ENCODE peak calls at places on chromosomes 2 and 18, in five cellular contexts. N is mammary epithelial cell, W is IMR-90, S is HCT116, I is cardiac muscle cell. C is an unnamed sample.
A peak's percentile ranks its signal among the peaks of the same experiment; 100 is the strongest.

GRCh38 chr2:126264625-126265024 is 391.3 kb upstream of the GYPC start:
- DNase-seq in N (no peak), W (no peak), S (no peak), I (no peak), C (no peak)

GRCh38 chr2:109171444-109172334 is 42.7 kb downstream of the SH3RF3 start:
- DNase-seq in N (no peak), W (peak; percentile 99), S (no peak), I (peak; percentile 38), C (peak; percentile 92)

GRCh38 chr2:60148717-60149116 is 404.7 kb downstream of the BCL11A start:
- DNase-seq in N (no peak), W (no peak), S (no peak), I (no peak), C (no peak)

GRCh38 chr2:236014408-236015131 is 153.6 kb downstream of the GBX2 start:
- DNase-seq in N (no peak), W (no peak), S (no peak), I (no peak), C (no peak)

GRCh38 chr18:1663879-1664705 is 759.4 kb downstream of the ADCYAP1 start:
- DNase-seq in N (peak; percentile 20), W (no peak), S (peak; percentile 32), I (peak; percentile 74), C (peak; percentile 43)

GRCh38 chr2:221705478-221705877 is 133.4 kb upstream of the EPHA4 start:
- DNase-seq in N (no peak), W (no peak), S (no peak), I (no peak), C (no peak)

GRCh38 chr18:56756971-56757370 is 105.8 kb downstream of the WDR7 start:
- DNase-seq in N (no peak), W (no peak), S (no peak), I (peak; percentile 2), C (no peak)

GRCh38 chr2:151766421-151767153 is 32.3 kb upstream of the NEB start:
- DNase-seq in N (no peak), W (peak; percentile 19), S (no peak), I (no peak), C (peak; percentile 11)

GRCh38 chr18:8754995-8755955 is 49.9 kb downstream of the MTCL1 start:
- DNase-seq in N (peak; percentile 65), W (peak; percentile 89), S (no peak), I (no peak), C (peak; percentile 23)

GRCh38 chr18:62784966-62785413 is 69.6 kb downstream of the PHLPP1 start:
- DNase-seq in N (no peak), W (peak; percentile 84), S (no peak), I (no peak), C (peak; percentile 72)

GRCh38 chr2:75627902-75628504 is 18.6 kb upstream of the MRPL19 start:
- DNase-seq in N (peak; percentile 59), W (peak; percentile 80), S (peak; percentile 57), I (peak; percentile 87), C (peak; percentile 86)

GRCh38 chr2:153872311-153873061 is 764 bp downstream of the GALNT13 start:
- DNase-seq in N (no peak), W (no peak), S (no peak), I (peak; percentile 15), C (no peak)

GRCh38 chr2:192151848-192152247 is 42.9 kb downstream of the TMEFF2 start:
- DNase-seq in N (peak; percentile 22), W (peak; percentile 74), S (no peak), I (no peak), C (peak; percentile 21)

GRCh38 chr18:12011962-12012549 is 30.7 kb downstream of the IMPA2 start:
- DNase-seq in N (no peak), W (peak; percentile 58), S (no peak), I (no peak), C (peak; percentile 19)

GRCh38 chr18:12750076-12750707 is 47.4 kb downstream of the PSMG2 start:
- DNase-seq in N (peak; percentile 26), W (no peak), S (no peak), I (no peak), C (peak; percentile 5)

GRCh38 chr2:102460467-102460866 is 12.6 kb upstream of the SLC9A4 start:
- DNase-seq in N (no peak), W (no peak), S (no peak), I (no peak), C (no peak)

GRCh38 chr2:207474871-207475485 is 54.8 kb upstream of the CREB1 start:
- DNase-seq in N (peak; percentile 46), W (peak; percentile 68), S (peak; percentile 39), I (peak; percentile 76), C (peak; percentile 81)

GRCh38 chr2:207239222-207239674 is 73.5 kb upstream of the KLF7 start:
- DNase-seq in N (peak; percentile 100), W (peak; percentile 100), S (no peak), I (no peak), C (peak; percentile 100)

GRCh38 chr2:98467652-98468051 is 23.0 kb downstream of the INPP4A start:
- DNase-seq in N (no peak), W (no peak), S (no peak), I (no peak), C (no peak)

GRCh38 chr2:46050027-46050426 is 247.2 kb upstream of the EPAS1 start:
- DNase-seq in N (no peak), W (no peak), S (no peak), I (no peak), C (no peak)

GRCh38 chr2:218658671-218659257 is 659 bp downstream of the ZNF142 start:
- DNase-seq in N (peak; percentile 66), W (peak; percentile 38), S (peak; percentile 66), I (peak; percentile 37), C (peak; percentile 49)
- TF ChIP-seq CTCF in N (peak; percentile 45), W (peak; percentile 46), S (peak; percentile 62), I (peak; percentile 48), C (peak; percentile 60)

GRCh38 chr2:172428841-172429173 is 1.4 kb downstream of the ITGA6 start:
- DNase-seq in N (no peak), W (no peak), S (no peak), I (peak; percentile 40), C (no peak)

GRCh38 chr2:172426635-172427255 is 641 bp upstream of the ITGA6 start:
- DNase-seq in N (no peak), W (no peak), S (no peak), I (no peak), C (no peak)

GRCh38 chr2:172427990-172428840 is 829 bp downstream of the ITGA6 start:
- DNase-seq in N (peak; percentile 66), W (no peak), S (no peak), I (peak; percentile 59), C (no peak)

GRCh38 chr2:172429351-172429968 is 2.1 kb downstream of the ITGA6 start:
- DNase-seq in N (peak; percentile 58), W (peak; percentile 31), S (no peak), I (no peak), C (no peak)

GRCh38 chr2:172427256-172427989 is at the start of gene ITGA6:
- DNase-seq in N (peak; percentile 91), W (peak; percentile 52), S (peak; percentile 83), I (peak; percentile 86), C (peak; percentile 33)
- TF ChIP-seq CTCF in N (no peak), W (peak; percentile 3), S (peak; percentile 13), I (peak; percentile 2), C (no peak)

GRCh38 chr18:7629416-7629815 is 62.3 kb downstream of the PTPRM start:
- DNase-seq in N (no peak), W (no peak), S (no peak), I (no peak), C (no peak)

GRCh38 chr18:7623681-7624080 is 56.6 kb downstream of the PTPRM start:
- DNase-seq in N (no peak), W (no peak), S (no peak), I (no peak), C (no peak)

GRCh38 chr18:7626175-7626921 is 59.2 kb downstream of the PTPRM start:
- DNase-seq in N (no peak), W (no peak), S (no peak), I (no peak), C (no peak)

GRCh38 chr18:7624697-7625096 is 57.6 kb downstream of the PTPRM start:
- DNase-seq in N (no peak), W (no peak), S (no peak), I (no peak), C (no peak)

GRCh38 chr18:7626922-7627440 is 59.9 kb downstream of the PTPRM start:
- DNase-seq in N (peak; percentile 65), W (peak; percentile 80), S (no peak), I (no peak), C (peak; percentile 62)
- TF ChIP-seq CTCF in N (no peak), W (peak; percentile 49), S (no peak), I (peak; percentile 24), C (peak; percentile 19)

GRCh38 chr2:231611273-231612198 is 18.9 kb downstream of the TEX44 start:
- DNase-seq in N (peak; percentile 96), W (peak; percentile 84), S (peak; percentile 84), I (peak; percentile 53), C (peak; percentile 49)
- TF ChIP-seq CTCF in N (no peak), W (peak; percentile 35), S (peak; percentile 46), I (peak; percentile 26), C (peak; percentile 41)

GRCh38 chr2:54763636-54764291 is 40.3 kb downstream of the EML6 start:
- DNase-seq in N (no peak), W (no peak), S (no peak), I (no peak), C (no peak)
- TF ChIP-seq CTCF in N (peak; percentile 38), W (peak; percentile 26), S (peak; percentile 63), I (peak; percentile 33), C (peak; percentile 32)

DNA sequence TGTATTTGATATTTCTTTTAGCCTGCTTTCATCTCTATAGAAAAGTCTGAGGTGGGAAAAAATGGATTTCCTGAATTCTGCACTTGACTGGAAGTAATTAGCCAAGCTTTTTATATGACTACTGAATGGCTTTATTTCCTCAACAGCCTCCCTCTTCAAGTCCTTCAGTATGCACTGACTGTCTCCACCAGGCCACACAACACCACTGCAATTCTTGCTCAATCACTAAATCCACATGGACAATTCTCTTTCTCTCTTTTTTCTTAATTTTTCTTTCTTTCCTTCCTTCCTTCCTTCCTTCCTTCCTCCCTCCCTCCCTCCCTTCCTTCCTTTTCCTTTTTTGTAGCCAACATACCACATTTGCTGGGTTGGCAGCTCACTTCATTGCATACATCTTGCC is 104.4 kb downstream of the SS18 start:
- DNase-seq in N (no peak), W (no peak), S (no peak), I (no peak), C (no peak)
- TF ChIP-seq CTCF in N (no peak), W (no peak), S (no peak), I (no peak), C (no peak)

GRCh38 chr2:134217924-134218323 is 35.9 kb upstream of the MGAT5 start:
- DNase-seq in N (peak; percentile 32), W (peak; percentile 34), S (no peak), I (no peak), C (no peak)

GRCh38 chr2:134220525-134220924 is 33.3 kb upstream of the MGAT5 start:
- DNase-seq in N (no peak), W (no peak), S (no peak), I (no peak), C (no peak)

GRCh38 chr2:134217316-134217715 is 36.6 kb upstream of the MGAT5 start:
- DNase-seq in N (no peak), W (no peak), S (no peak), I (no peak), C (no peak)

GRCh38 chr2:134218928-134219707 is 34.8 kb upstream of the MGAT5 start:
- DNase-seq in N (no peak), W (no peak), S (no peak), I (no peak), C (no peak)

GRCh38 chr2:134218414-134218813 is 35.5 kb upstream of the MGAT5 start:
- DNase-seq in N (no peak), W (no peak), S (no peak), I (no peak), C (no peak)
- TF ChIP-seq CTCF in N (no peak), W (no peak), S (no peak), I (no peak), C (no peak)

C was measured in fibroblast of pulmonary artery.